ENCODE peak calls at places on chromosomes 12 and 14, in nine cellular contexts. W is A549; T is GM23338; N is IMR-90; G is CD8-positive, alpha-beta T cell; I is H1; B is left ventricle myocardium inferior; Q is foreskin fibroblast; F is ovary. D is an unnamed sample.

GRCh38 chr14:104800600-104801283 is at the start of gene ZBTB42:
- DNase-seq in I (no peak), Q (no peak), G (peak; percentile 67), W (no peak), F (peak; percentile 67), N (peak; percentile 48), T (peak; percentile 74), B (peak; percentile 69), D (peak; percentile 79)

GRCh38 chr12:88860846-88861245 is 280.6 kb upstream of the KITLG start:
- DNase-seq in T (no peak), Q (no peak), B (no peak), W (no peak), G (no peak), F (no peak), I (no peak), N (no peak), D (no peak)

GRCh38 chr14:73752297-73752992 is 38.3 kb upstream of the PNMA1 start:
- DNase-seq in N (peak; percentile 45), Q (peak; percentile 46), T (peak; percentile 55), G (no peak), F (peak; percentile 60), B (peak; percentile 81), W (no peak), I (no peak), D (no peak)

GRCh38 chr12:8065991-8066594 is at the start of gene C3AR1:
- DNase-seq in B (no peak), G (no peak), T (no peak), F (no peak), Q (peak; percentile 44), N (peak; percentile 79), W (no peak), I (no peak), D (peak; percentile 54)

GRCh38 chr14:103721334-103722120 is 5.9 kb downstream of the ZFYVE21 start:
- DNase-seq in T (no peak), F (no peak), B (no peak), W (peak; percentile 42), G (no peak), N (peak; percentile 47), I (no peak), Q (no peak), D (no peak)

GRCh38 chr12:67915335-67915851 is 73.9 kb upstream of the IFNG-AS1 start:
- DNase-seq in I (no peak), T (no peak), W (no peak), G (no peak), Q (no peak), F (no peak), B (no peak), N (no peak), D (no peak)

GRCh38 chr12:18895946-18896345 is 158.0 kb downstream of the CAPZA3 start:
- DNase-seq in I (peak; percentile 46), G (no peak), F (no peak), N (no peak), B (peak; percentile 77), W (no peak), T (peak; percentile 78), Q (no peak), D (no peak)

GRCh38 chr12:26736563-26737486 is 96.2 kb downstream of the ITPR2 start:
- DNase-seq in Q (peak; percentile 50), B (no peak), W (no peak), G (no peak), N (peak; percentile 63), F (no peak), T (no peak), I (no peak), D (no peak)

GRCh38 chr12:32248594-32249140 is 142.0 kb downstream of the BICD1 start:
- DNase-seq in G (no peak), W (no peak), N (no peak), F (no peak), T (no peak), B (no peak), Q (no peak), I (no peak), D (no peak)

GRCh38 chr12:59182191-59182590 is 261.9 kb upstream of the LRIG3 start:
- DNase-seq in F (no peak), G (no peak), I (no peak), N (no peak), W (no peak), B (no peak), T (no peak), Q (no peak), D (peak; percentile 13)

GRCh38 chr12:84785951-84786350 is 126.6 kb downstream of the SLC6A15 start:
- DNase-seq in Q (no peak), W (no peak), F (no peak), N (peak; percentile 7), G (no peak), T (no peak), B (no peak), I (no peak), D (no peak)

GRCh38 chr12:70052931-70053497 is 190.2 kb upstream of the CNOT2 start:
- DNase-seq in B (no peak), G (no peak), Q (peak; percentile 69), N (peak; percentile 67), T (no peak), I (no peak), W (peak; percentile 28), F (peak; percentile 20), D (no peak)

GRCh38 chr12:188910-189621 is 24.9 kb downstream of the SLC6A12 start:
- DNase-seq in B (peak; percentile 55), G (peak; percentile 12), Q (peak; percentile 43), F (peak; percentile 43), W (peak; percentile 85), N (peak; percentile 45), T (peak; percentile 89), I (no peak), D (peak; percentile 86)

GRCh38 chr12:95859344-95859816 is 628 bp downstream of the SNRPF start:
- DNase-seq in F (no peak), I (no peak), W (peak; percentile 50), B (no peak), Q (peak; percentile 33), N (peak; percentile 31), T (peak; percentile 65), G (no peak), D (no peak)

GRCh38 chr12:79637093-79637492 is 53.7 kb downstream of the PAWR start:
- DNase-seq in Q (no peak), G (no peak), T (no peak), B (no peak), W (no peak), N (no peak), I (no peak), F (no peak), D (no peak)

GRCh38 chr12:6538420-6539275 is 4.3 kb downstream of the GAPDH start:
- DNase-seq in T (peak; percentile 49), B (no peak), I (no peak), G (no peak), F (no peak), Q (peak; percentile 63), N (peak; percentile 60), W (peak; percentile 42), D (no peak)

GRCh38 chr12:77724367-77724957 is 106.2 kb upstream of the NAV3 start:
- DNase-seq in Q (no peak), W (no peak), B (no peak), I (no peak), T (peak; percentile 66), F (peak; percentile 24), N (peak; percentile 45), G (no peak), D (no peak)

DNA sequence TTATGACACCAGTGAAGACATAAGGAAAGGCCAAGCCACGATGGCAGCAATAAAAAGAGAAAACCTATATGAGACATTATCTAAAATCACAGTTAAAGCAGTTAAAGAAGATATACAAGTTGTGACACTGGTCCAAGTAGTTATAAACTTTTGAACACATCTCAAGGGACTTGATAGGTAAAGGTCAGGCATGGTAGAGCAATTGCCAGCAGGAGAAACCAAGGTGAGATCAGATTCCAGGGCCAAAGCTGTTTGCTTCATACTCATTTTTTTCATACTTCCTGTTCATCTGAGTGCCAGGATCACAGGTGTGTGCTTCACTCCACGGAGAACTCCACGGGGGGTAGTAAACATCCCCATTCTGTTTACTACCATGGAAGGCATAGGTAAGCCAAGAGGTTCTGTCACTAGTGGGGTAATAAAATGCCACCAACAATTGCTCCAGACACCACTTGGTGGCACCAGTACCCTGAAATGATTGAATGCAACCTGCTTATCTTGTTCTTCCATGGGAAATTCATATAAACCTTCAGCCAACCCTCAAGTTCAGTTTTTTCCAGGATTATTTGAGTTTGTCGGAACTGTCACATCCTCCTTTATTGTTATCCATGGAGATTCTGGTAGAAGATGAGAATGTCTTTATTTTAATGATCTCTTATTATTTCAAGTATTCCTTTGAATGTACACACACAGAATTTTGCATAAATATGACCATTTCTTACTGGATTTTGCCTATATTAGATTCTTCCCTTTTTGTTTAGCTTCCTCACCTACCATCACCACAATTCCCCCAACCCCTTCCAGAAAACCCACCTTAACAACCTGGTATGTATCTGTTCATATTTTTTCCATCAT is 59.2 kb upstream of the TSPAN8 start:
- DNase-seq in B (no peak), N (peak; percentile 0), Q (peak; percentile 7), I (no peak), W (peak; percentile 5), G (no peak), T (peak; percentile 31), F (no peak), D (no peak)
- TF ChIP-seq CTCF in B (peak; percentile 32), N (no peak), Q (peak; percentile 7), I (peak; percentile 51), W (peak; percentile 35), G (no peak), T (peak; percentile 78), F (no peak), D (no peak)

GRCh38 chr12:44015333-44015941 is 179.6 kb downstream of the TMEM117 start:
- DNase-seq in Q (peak; percentile 20), N (peak; percentile 66), B (no peak), F (no peak), G (no peak), I (no peak), W (peak; percentile 11), T (peak; percentile 66), D (peak; percentile 29)
- TF ChIP-seq CTCF in Q (peak; percentile 36), N (peak; percentile 66), B (peak; percentile 65), F (no peak), G (peak; percentile 71), I (peak; percentile 47), W (peak; percentile 79), T (peak; percentile 61), D (peak; percentile 39)

DNA sequence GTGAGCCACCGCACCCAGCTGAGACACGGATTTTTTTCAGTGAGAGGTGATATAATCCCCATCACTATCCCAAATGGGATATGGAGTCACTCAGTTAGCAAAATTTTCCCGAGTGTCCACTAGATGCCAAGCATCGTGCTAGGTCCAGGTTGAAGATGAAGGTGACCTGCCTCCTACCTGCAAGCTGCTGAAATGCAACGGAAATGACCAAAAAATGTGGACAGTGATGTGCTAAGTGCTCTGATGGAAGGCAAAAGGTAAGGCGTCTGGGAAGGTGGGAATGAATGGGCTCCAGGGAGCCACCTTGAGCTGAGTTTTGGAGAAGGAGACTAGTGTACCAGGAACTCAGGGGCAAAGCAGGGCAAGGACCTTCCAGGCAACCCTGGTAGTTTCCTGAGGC is 64.6 kb downstream of the CALM1 start:
- DNase-seq in F (no peak), B (no peak), Q (no peak), T (peak; percentile 48), I (no peak), G (no peak), N (no peak), W (no peak), D (no peak)
- TF ChIP-seq CTCF in F (no peak), B (no peak), Q (no peak), T (peak; percentile 61), I (peak; percentile 55), G (no peak), N (no peak), W (no peak), D (no peak)

GRCh38 chr14:38012056-38012455 is 195.6 kb upstream of the SSTR1 start:
- DNase-seq in I (no peak), W (no peak), G (no peak), T (peak; percentile 32), Q (no peak), N (no peak), F (no peak), B (no peak), D (no peak)

GRCh38 chr14:38016497-38016896 is 191.2 kb upstream of the SSTR1 start:
- DNase-seq in I (no peak), Q (no peak), B (no peak), G (no peak), T (peak; percentile 45), N (no peak), F (no peak), W (no peak), D (no peak)
- TF ChIP-seq CTCF in I (peak; percentile 59), Q (peak; percentile 34), B (peak; percentile 8), G (no peak), T (peak; percentile 58), N (no peak), F (no peak), W (no peak), D (no peak)